ENCODE peak calls at places on chromosomes 16 and 17, in four cellular contexts. Q is colonic mucosa, D is heart left ventricle, M is ovary. J is an unnamed sample.

GRCh38 chr17:49486012-49486641 is 9.0 kb upstream of the NGFR start:
- DNase-seq in Q (no peak), D (no peak), M (no peak), J (no peak)

GRCh38 chr17:51617876-51618455 is 357.6 kb downstream of the UTP18 start:
- DNase-seq in Q (no peak), D (no peak), M (no peak), J (no peak)

GRCh38 chr17:46865100-46865499 is 13.7 kb downstream of the WNT9B start:
- DNase-seq in Q (no peak), D (no peak), M (no peak), J (no peak)

GRCh38 chr16:66300501-66300900 is 66.0 kb upstream of the CDH5 start:
- DNase-seq in Q (no peak), D (no peak), M (no peak), J (no peak)

GRCh38 chr17:32625971-32626370 is 139.2 kb downstream of the CDK5R1 start:
- DNase-seq in Q (no peak), D (no peak), M (no peak), J (no peak)

GRCh38 chr17:65000798-65001197 is 55.7 kb downstream of the GNA13 start:
- DNase-seq in Q (no peak), D (no peak), M (no peak), J (no peak)

GRCh38 chr16:1282275-1282995 is 26.6 kb downstream of the TPSD1 start:
- DNase-seq in Q (no peak), D (no peak), M (no peak), J (no peak)

GRCh38 chr16:30394603-30395154 is 541 bp upstream of the ZNF48 start:
- DNase-seq in Q (no peak), D (no peak), M (no peak), J (no peak)

GRCh38 chr17:20992416-20992815 is 50.4 kb downstream of the USP22 start:
- DNase-seq in Q (no peak), D (no peak), M (no peak), J (peak)

GRCh38 chr16:85253127-85253941 is 141.1 kb upstream of the CIBAR2 start:
- DNase-seq in Q (peak), D (peak), M (peak), J (peak)

GRCh38 chr17:66301864-66302741 is at the start of gene PRKCA:
- DNase-seq in Q (peak), D (peak), M (peak), J (peak)

GRCh38 chr17:30808785-30809286 is 15.7 kb downstream of the CRLF3 start:
- DNase-seq in Q (no peak), D (no peak), M (peak), J (no peak)

GRCh38 chr17:55402374-55402773 is 19.3 kb downstream of the MMD start:
- DNase-seq in Q (no peak), D (no peak), M (no peak), J (no peak)

GRCh38 chr17:65660078-65660477 is 98.6 kb upstream of the AXIN2 start:
- DNase-seq in Q (no peak), D (no peak), M (no peak), J (no peak)

GRCh38 chr17:16374129-16374528 is 6.8 kb upstream of the UBB start:
- DNase-seq in Q (peak), D (peak), M (no peak), J (no peak)

GRCh38 chr16:30929167-30929566 is 5.8 kb downstream of the FBXL19 start:
- DNase-seq in Q (no peak), D (no peak), M (no peak), J (no peak)

GRCh38 chr17:71500761-71501555 is 619.9 kb upstream of the SOX9 start:
- DNase-seq in Q (no peak), D (no peak), M (no peak), J (no peak)

GRCh38 chr17:67686246-67686645 is 31.5 kb upstream of the NOL11 start:
- DNase-seq in Q (no peak), D (no peak), M (no peak), J (no peak)

GRCh38 chr17:67682196-67682595 is 35.5 kb upstream of the NOL11 start:
- DNase-seq in Q (no peak), D (no peak), M (no peak), J (no peak)

GRCh38 chr17:67685351-67685750 is 32.4 kb upstream of the NOL11 start:
- DNase-seq in Q (no peak), D (no peak), M (no peak), J (no peak)

GRCh38 chr17:67689534-67690177 is 28.1 kb upstream of the NOL11 start:
- DNase-seq in Q (peak), D (peak), M (no peak), J (no peak)

DNA sequence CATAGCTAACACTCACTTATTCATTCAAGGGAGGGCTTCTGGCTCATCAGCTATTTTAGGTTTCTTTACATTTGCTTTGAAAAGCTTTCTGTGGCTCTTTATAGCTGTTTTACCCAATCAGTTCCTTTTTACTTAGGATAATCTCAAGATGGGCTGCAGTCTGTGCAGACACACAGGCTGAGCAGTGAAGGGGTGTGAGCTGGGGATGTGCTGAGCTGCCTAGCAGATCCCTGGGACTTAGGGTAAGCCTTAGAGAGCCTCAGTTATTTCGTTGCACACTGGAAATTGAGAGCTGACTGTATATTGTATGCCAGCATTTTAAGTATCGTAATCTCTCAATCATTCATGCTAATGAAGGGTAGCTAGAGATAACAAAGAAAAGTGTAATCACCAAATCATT is 30.2 kb upstream of the NOL11 start:
- DNase-seq in Q (no peak), D (no peak), M (no peak), J (no peak)
- H3K27ac ChIP-seq in Q (no peak), D (no peak), M (no peak), J (no peak)

DNA sequence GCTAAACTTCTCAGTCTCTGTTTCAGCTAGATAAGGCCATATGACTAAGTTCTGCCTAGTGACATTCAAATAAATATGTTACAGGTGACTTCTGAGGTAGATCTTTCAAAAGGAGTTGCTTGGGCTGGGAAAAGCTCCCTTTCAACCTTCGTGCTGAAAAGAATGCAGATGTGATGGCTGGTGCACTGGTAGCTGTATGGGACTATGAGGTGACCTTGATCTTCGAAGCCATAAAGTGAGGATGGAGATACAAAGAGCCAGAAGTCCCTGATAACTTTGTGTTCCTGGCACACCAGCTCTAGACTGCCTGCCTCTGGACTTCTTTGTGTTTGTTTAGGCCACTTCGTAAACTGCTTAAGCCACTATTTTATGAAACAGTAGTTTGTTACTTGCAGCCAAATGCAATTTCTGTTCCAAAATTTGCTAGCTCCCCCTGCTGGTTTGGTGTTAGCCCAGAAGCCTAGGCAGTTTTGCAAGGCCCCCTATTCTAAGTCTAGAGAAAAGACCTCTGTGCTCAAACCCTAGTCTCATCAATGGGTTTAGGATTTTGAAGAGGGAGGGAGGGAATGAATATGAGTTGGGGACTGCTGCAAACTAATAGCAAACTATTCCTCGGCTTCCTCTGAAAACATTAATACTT is 23.3 kb upstream of the ERCC4 start:
- DNase-seq in Q (no peak), D (no peak), M (no peak), J (no peak)
- TF ChIP-seq CTCF in Q (no peak), D (no peak), M (no peak), J (no peak)

DNA sequence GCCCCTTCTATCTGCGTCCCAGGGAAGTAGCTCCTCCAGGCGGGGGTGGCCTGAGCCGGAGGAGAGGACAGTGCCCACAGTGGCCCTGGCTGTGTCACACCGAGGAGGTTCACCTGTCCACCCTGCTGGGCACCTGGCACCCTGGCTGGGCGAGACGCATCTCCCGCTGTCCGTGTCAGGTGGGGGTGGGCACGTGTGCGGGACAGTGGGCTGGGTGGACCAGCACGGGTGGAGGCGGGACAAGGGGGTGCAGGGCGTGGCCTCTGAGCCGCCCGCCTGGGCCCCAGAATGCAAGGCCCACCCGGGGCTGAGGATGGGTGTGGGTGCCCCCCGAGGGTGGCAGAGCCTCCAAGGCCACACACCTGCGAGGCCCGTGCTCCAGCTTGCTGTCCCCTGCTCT is 33.7 kb downstream of the BAHCC1 start:
- DNase-seq in Q (no peak), D (no peak), M (no peak), J (no peak)
- H3K27ac ChIP-seq in Q (no peak), D (no peak), M (no peak), J (no peak)

GRCh38 chr17:83195330-83196087 is 116.1 kb downstream of the METRNL start:
- DNase-seq in Q (no peak), D (peak), M (peak), J (peak)

GRCh38 chr17:83196973-83197880 is 117.8 kb downstream of the METRNL start:
- DNase-seq in Q (no peak), D (no peak), M (no peak), J (peak)

GRCh38 chr17:83194189-83194565 is 114.8 kb downstream of the METRNL start:
- DNase-seq in Q (no peak), D (peak), M (peak), J (peak)

GRCh38 chr17:83194761-83195329 is 115.4 kb downstream of the METRNL start:
- DNase-seq in Q (no peak), D (peak), M (no peak), J (peak)

GRCh38 chr17:83196088-83196765 is 116.8 kb downstream of the METRNL start:
- DNase-seq in Q (no peak), D (peak), M (no peak), J (peak)
- TF ChIP-seq CTCF in Q (no peak), D (no peak), M (no peak), J (no peak)

GRCh38 chr17:4593021-4593797 is 8.9 kb downstream of the SMTNL2 start:
- DNase-seq in Q (no peak), D (no peak), M (no peak), J (no peak)

GRCh38 chr17:4588862-4589625 is 4.7 kb downstream of the SMTNL2 start:
- DNase-seq in Q (no peak), D (no peak), M (no peak), J (no peak)

GRCh38 chr17:4592240-4593005 is 8.1 kb downstream of the SMTNL2 start:
- DNase-seq in Q (no peak), D (no peak), M (no peak), J (no peak)

GRCh38 chr17:4591529-4591928 is 7.2 kb downstream of the SMTNL2 start:
- DNase-seq in Q (no peak), D (no peak), M (no peak), J (no peak)

DNA sequence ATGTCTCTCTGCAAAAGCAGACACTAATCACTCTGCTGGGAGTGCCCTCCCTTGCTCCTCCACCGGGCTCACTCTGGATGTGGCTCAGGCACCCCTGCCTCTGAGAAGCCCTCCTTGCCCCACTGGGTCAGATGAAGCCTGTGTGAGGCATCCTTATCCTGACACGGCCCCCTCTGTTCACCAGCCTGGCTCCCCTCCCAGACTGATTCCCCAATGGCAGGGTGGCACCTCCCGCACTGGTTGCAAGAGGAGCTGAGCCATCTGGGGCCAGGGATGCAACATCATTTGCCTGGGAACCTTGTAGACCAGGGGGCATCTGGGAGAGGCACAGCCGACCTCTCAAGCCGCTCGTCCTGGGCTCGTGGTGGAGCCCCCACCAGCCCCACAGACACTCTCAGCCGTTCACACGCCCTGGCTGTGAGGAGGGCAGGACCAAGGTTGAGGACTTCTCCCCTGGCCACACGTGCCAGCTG is 6.7 kb downstream of the SMTNL2 start:
- DNase-seq in Q (no peak), D (no peak), M (no peak), J (no peak)
- H3K27ac ChIP-seq in Q (no peak), D (no peak), M (no peak), J (no peak)

GRCh38 chr17:74441537-74441936 is 9.6 kb downstream of the GPRC5C start:
- DNase-seq in Q (no peak), D (no peak), M (no peak), J (no peak)

GRCh38 chr17:74433421-74434121 is 1.7 kb downstream of the GPRC5C start:
- DNase-seq in Q (no peak), D (no peak), M (peak), J (no peak)

GRCh38 chr17:74435775-74436359 is 4.0 kb downstream of the GPRC5C start:
- DNase-seq in Q (no peak), D (no peak), M (no peak), J (no peak)

GRCh38 chr17:74439691-74440567 is 8.0 kb downstream of the GPRC5C start:
- DNase-seq in Q (no peak), D (no peak), M (no peak), J (no peak)

DNA sequence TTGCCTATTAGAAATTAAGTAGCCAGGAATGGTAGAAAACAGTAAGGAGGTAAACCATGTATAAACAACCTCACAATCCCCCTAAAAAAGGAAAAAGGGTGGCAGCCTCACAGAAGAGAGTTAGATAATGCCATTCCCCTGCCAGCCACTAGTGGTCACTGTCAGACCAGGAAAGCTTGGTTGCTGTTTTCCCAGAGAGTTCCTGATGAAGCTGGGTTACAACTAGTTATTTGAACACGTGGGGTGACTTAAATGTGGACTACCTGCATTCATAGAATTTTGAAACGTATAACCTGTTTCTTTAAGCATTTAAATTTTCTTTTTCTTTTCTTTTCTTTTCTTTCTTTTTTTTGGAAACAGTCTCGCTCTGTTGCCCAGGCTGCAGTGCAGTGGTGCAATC is 5.8 kb downstream of the GPRC5C start:
- DNase-seq in Q (no peak), D (no peak), M (no peak), J (no peak)
- TF ChIP-seq CTCF in Q (peak), D (peak), M (no peak), J (peak)

DNA sequence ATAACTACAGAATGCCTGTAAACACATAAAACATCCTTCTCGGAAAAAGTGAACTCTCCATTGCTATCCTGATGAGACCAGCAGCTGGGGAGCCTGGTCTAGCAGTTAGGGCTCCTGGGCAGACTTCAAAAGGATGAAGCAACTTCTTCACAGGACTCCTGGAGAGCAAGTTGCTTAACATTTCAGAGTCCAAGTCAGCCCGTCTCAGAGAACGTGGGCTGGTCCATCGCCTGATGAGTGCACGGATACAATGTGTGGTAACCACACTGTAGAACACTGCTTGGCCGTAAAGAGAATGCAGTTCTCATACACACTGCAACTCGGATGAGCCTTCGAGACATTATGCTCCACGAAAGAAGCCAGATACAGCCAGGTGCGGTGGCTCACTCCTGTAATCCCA is 52.7 kb downstream of the TMEM235 start:
- DNase-seq in Q (no peak), D (no peak), M (no peak), J (no peak)
- H3K27ac ChIP-seq in Q (no peak), D (no peak), M (no peak), J (peak)

DNA sequence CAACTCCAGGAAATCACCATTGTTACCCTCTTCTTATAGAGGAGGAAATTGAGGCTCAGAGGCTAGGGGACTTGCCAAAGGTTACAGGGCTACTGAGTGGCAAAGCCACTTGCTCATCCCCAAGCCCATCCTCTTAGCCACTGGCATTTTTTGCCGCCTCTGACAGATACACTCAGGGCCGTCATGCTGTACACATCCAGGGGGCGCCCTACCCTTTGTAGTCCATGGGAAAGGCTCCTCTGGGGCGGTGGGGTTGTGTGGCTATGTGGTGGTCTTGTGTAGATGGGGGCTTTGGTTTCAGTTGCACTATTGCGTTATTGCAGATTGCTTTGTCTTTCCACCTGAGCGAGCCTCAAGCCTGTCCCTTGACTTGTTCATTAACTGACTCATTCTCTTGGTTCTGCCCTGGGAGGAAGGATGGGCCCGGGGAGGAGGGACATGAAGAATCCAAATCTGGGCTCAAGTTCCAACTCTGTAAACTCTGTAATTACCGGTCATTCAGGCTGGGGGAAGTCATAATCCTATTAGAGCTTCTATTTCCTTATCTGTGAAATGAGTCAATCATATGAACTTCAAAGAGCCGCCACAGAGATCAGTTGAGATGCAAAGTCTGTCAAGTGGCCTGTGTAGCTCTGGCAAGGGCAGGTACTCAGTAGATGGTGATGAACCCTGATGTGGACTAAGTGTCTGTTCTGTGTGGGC is 2.8 kb downstream of the NOS2 start:
- DNase-seq in Q (peak), D (no peak), M (no peak), J (peak)
- TF ChIP-seq CTCF in Q (no peak), D (no peak), M (no peak), J (no peak)

J was measured in spleen.